ENCODE peak calls at places on chromosomes 7 and 10, in nine cellular contexts. One of them, this sample, is unnamed.
A peak's percentile ranks its signal among the peaks of the same experiment; 100 is the strongest.

GRCh38 chr7:18395868-18396267 is 99.7 kb upstream of the HDAC9 start:
- DNase-seq in amygdala: no peak
- DNase-seq in stimulated activated CD4-positive, alpha-beta T cell treated with anti-CD3 and anti-CD28 coated beads, TNF-alpha, amount 100 ng/mL, for 4 hours: no peak
- DNase-seq in choroid plexus epithelial cell: no peak
- DNase-seq in activated effector memory CD4-positive, alpha-beta T cell treated with Interleukin-2 at 50 U/mL for 16 hours: no peak
- DNase-seq in AG09319: no peak
- DNase-seq in non-pigmented ciliary epithelial cell: no peak
- DNase-seq in body of pancreas: no peak
- DNase-seq in astrocyte: no peak
- DNase-seq in this sample: no peak

GRCh38 chr7:49255061-49255460 is 330.7 kb downstream of the CDC14C start:
- DNase-seq in amygdala: no peak
- DNase-seq in body of pancreas: no peak
- DNase-seq in choroid plexus epithelial cell: no peak
- DNase-seq in non-pigmented ciliary epithelial cell: peak; percentile 2
- DNase-seq in activated effector memory CD4-positive, alpha-beta T cell treated with Interleukin-2 at 50 U/mL for 16 hours: no peak
- DNase-seq in AG09319: no peak
- DNase-seq in stimulated activated CD4-positive, alpha-beta T cell treated with anti-CD3 and anti-CD28 coated beads, TNF-alpha, amount 100 ng/mL, for 4 hours: no peak
- DNase-seq in astrocyte: peak; percentile 42
- DNase-seq in this sample: no peak

GRCh38 chr10:22320591-22321155 is at the start of gene BMI1:
- DNase-seq in body of pancreas: peak; percentile 83
- DNase-seq in stimulated activated CD4-positive, alpha-beta T cell treated with anti-CD3 and anti-CD28 coated beads, TNF-alpha, amount 100 ng/mL, for 4 hours: peak; percentile 61
- DNase-seq in astrocyte: peak; percentile 60
- DNase-seq in non-pigmented ciliary epithelial cell: no peak
- DNase-seq in activated effector memory CD4-positive, alpha-beta T cell treated with Interleukin-2 at 50 U/mL for 16 hours: peak; percentile 62
- DNase-seq in AG09319: no peak
- DNase-seq in amygdala: peak; percentile 77
- DNase-seq in choroid plexus epithelial cell: peak; percentile 77
- DNase-seq in this sample: peak; percentile 91

GRCh38 chr10:15627617-15628196 is 92.0 kb downstream of the ITGA8 start:
- DNase-seq in AG09319: no peak
- DNase-seq in stimulated activated CD4-positive, alpha-beta T cell treated with anti-CD3 and anti-CD28 coated beads, TNF-alpha, amount 100 ng/mL, for 4 hours: no peak
- DNase-seq in choroid plexus epithelial cell: no peak
- DNase-seq in astrocyte: peak; percentile 17
- DNase-seq in activated effector memory CD4-positive, alpha-beta T cell treated with Interleukin-2 at 50 U/mL for 16 hours: no peak
- DNase-seq in body of pancreas: no peak
- DNase-seq in amygdala: no peak
- DNase-seq in non-pigmented ciliary epithelial cell: no peak
- DNase-seq in this sample: no peak

GRCh38 chr10:76037531-76037930 is 606.1 kb downstream of the LRMDA start:
- DNase-seq in AG09319: no peak
- DNase-seq in amygdala: no peak
- DNase-seq in body of pancreas: no peak
- DNase-seq in non-pigmented ciliary epithelial cell: no peak
- DNase-seq in activated effector memory CD4-positive, alpha-beta T cell treated with Interleukin-2 at 50 U/mL for 16 hours: no peak
- DNase-seq in stimulated activated CD4-positive, alpha-beta T cell treated with anti-CD3 and anti-CD28 coated beads, TNF-alpha, amount 100 ng/mL, for 4 hours: no peak
- DNase-seq in choroid plexus epithelial cell: no peak
- DNase-seq in astrocyte: no peak
- DNase-seq in this sample: peak; percentile 9

GRCh38 chr7:102823715-102824114 is 74.9 kb downstream of the FAM185A start:
- DNase-seq in choroid plexus epithelial cell: no peak
- DNase-seq in amygdala: no peak
- DNase-seq in activated effector memory CD4-positive, alpha-beta T cell treated with Interleukin-2 at 50 U/mL for 16 hours: no peak
- DNase-seq in astrocyte: no peak
- DNase-seq in AG09319: no peak
- DNase-seq in non-pigmented ciliary epithelial cell: no peak
- DNase-seq in body of pancreas: no peak
- DNase-seq in stimulated activated CD4-positive, alpha-beta T cell treated with anti-CD3 and anti-CD28 coated beads, TNF-alpha, amount 100 ng/mL, for 4 hours: no peak
- DNase-seq in this sample: no peak

GRCh38 chr10:44995581-44995913 is 5.2 kb upstream of the ZNF22 start:
- DNase-seq in choroid plexus epithelial cell: no peak
- DNase-seq in stimulated activated CD4-positive, alpha-beta T cell treated with anti-CD3 and anti-CD28 coated beads, TNF-alpha, amount 100 ng/mL, for 4 hours: no peak
- DNase-seq in astrocyte: no peak
- DNase-seq in amygdala: no peak
- DNase-seq in AG09319: no peak
- DNase-seq in activated effector memory CD4-positive, alpha-beta T cell treated with Interleukin-2 at 50 U/mL for 16 hours: no peak
- DNase-seq in non-pigmented ciliary epithelial cell: no peak
- DNase-seq in body of pancreas: no peak
- DNase-seq in this sample: no peak

GRCh38 chr10:30115391-30116253 is 56.2 kb upstream of the JCAD start:
- DNase-seq in body of pancreas: no peak
- DNase-seq in astrocyte: peak; percentile 58
- DNase-seq in choroid plexus epithelial cell: peak; percentile 12
- DNase-seq in amygdala: no peak
- DNase-seq in stimulated activated CD4-positive, alpha-beta T cell treated with anti-CD3 and anti-CD28 coated beads, TNF-alpha, amount 100 ng/mL, for 4 hours: no peak
- DNase-seq in AG09319: no peak
- DNase-seq in non-pigmented ciliary epithelial cell: no peak
- DNase-seq in activated effector memory CD4-positive, alpha-beta T cell treated with Interleukin-2 at 50 U/mL for 16 hours: no peak
- DNase-seq in this sample: no peak

GRCh38 chr7:22810843-22811242 is 11.8 kb downstream of the TOMM7 start:
- DNase-seq in stimulated activated CD4-positive, alpha-beta T cell treated with anti-CD3 and anti-CD28 coated beads, TNF-alpha, amount 100 ng/mL, for 4 hours: no peak
- DNase-seq in body of pancreas: no peak
- DNase-seq in activated effector memory CD4-positive, alpha-beta T cell treated with Interleukin-2 at 50 U/mL for 16 hours: no peak
- DNase-seq in non-pigmented ciliary epithelial cell: no peak
- DNase-seq in astrocyte: no peak
- DNase-seq in AG09319: no peak
- DNase-seq in choroid plexus epithelial cell: no peak
- DNase-seq in amygdala: no peak
- DNase-seq in this sample: no peak

GRCh38 chr10:90458054-90458453 is 399.8 kb downstream of the HTR7 start:
- DNase-seq in amygdala: no peak
- DNase-seq in AG09319: no peak
- DNase-seq in activated effector memory CD4-positive, alpha-beta T cell treated with Interleukin-2 at 50 U/mL for 16 hours: no peak
- DNase-seq in astrocyte: no peak
- DNase-seq in body of pancreas: no peak
- DNase-seq in choroid plexus epithelial cell: no peak
- DNase-seq in stimulated activated CD4-positive, alpha-beta T cell treated with anti-CD3 and anti-CD28 coated beads, TNF-alpha, amount 100 ng/mL, for 4 hours: no peak
- DNase-seq in non-pigmented ciliary epithelial cell: no peak
- DNase-seq in this sample: no peak

GRCh38 chr7:110075450-110075849 is 1015.5 kb upstream of the LRRN3 start:
- DNase-seq in stimulated activated CD4-positive, alpha-beta T cell treated with anti-CD3 and anti-CD28 coated beads, TNF-alpha, amount 100 ng/mL, for 4 hours: no peak
- DNase-seq in non-pigmented ciliary epithelial cell: no peak
- DNase-seq in body of pancreas: no peak
- DNase-seq in AG09319: no peak
- DNase-seq in activated effector memory CD4-positive, alpha-beta T cell treated with Interleukin-2 at 50 U/mL for 16 hours: no peak
- DNase-seq in choroid plexus epithelial cell: no peak
- DNase-seq in astrocyte: no peak
- DNase-seq in amygdala: no peak
- DNase-seq in this sample: no peak

GRCh38 chr7:55343860-55344606 is 21.1 kb upstream of the LANCL2 start:
- DNase-seq in amygdala: no peak
- DNase-seq in activated effector memory CD4-positive, alpha-beta T cell treated with Interleukin-2 at 50 U/mL for 16 hours: no peak
- DNase-seq in astrocyte: no peak
- DNase-seq in choroid plexus epithelial cell: no peak
- DNase-seq in AG09319: no peak
- DNase-seq in non-pigmented ciliary epithelial cell: no peak
- DNase-seq in stimulated activated CD4-positive, alpha-beta T cell treated with anti-CD3 and anti-CD28 coated beads, TNF-alpha, amount 100 ng/mL, for 4 hours: no peak
- DNase-seq in body of pancreas: no peak
- DNase-seq in this sample: no peak

GRCh38 chr7:14446829-14447228 is 455.7 kb downstream of the DGKB start:
- DNase-seq in body of pancreas: no peak
- DNase-seq in stimulated activated CD4-positive, alpha-beta T cell treated with anti-CD3 and anti-CD28 coated beads, TNF-alpha, amount 100 ng/mL, for 4 hours: no peak
- DNase-seq in choroid plexus epithelial cell: no peak
- DNase-seq in activated effector memory CD4-positive, alpha-beta T cell treated with Interleukin-2 at 50 U/mL for 16 hours: no peak
- DNase-seq in amygdala: no peak
- DNase-seq in non-pigmented ciliary epithelial cell: no peak
- DNase-seq in astrocyte: no peak
- DNase-seq in AG09319: no peak
- DNase-seq in this sample: no peak

GRCh38 chr7:15199482-15199881 is 296.9 kb upstream of the DGKB start:
- DNase-seq in astrocyte: no peak
- DNase-seq in body of pancreas: no peak
- DNase-seq in choroid plexus epithelial cell: peak; percentile 58
- DNase-seq in amygdala: no peak
- DNase-seq in stimulated activated CD4-positive, alpha-beta T cell treated with anti-CD3 and anti-CD28 coated beads, TNF-alpha, amount 100 ng/mL, for 4 hours: no peak
- DNase-seq in non-pigmented ciliary epithelial cell: no peak
- DNase-seq in activated effector memory CD4-positive, alpha-beta T cell treated with Interleukin-2 at 50 U/mL for 16 hours: no peak
- DNase-seq in AG09319: no peak
- DNase-seq in this sample: peak; percentile 61

GRCh38 chr7:2663121-2663886 is 24.7 kb upstream of the AMZ1 start:
- DNase-seq in astrocyte: no peak
- DNase-seq in activated effector memory CD4-positive, alpha-beta T cell treated with Interleukin-2 at 50 U/mL for 16 hours: no peak
- DNase-seq in AG09319: no peak
- DNase-seq in choroid plexus epithelial cell: peak; percentile 18
- DNase-seq in amygdala: no peak
- DNase-seq in body of pancreas: no peak
- DNase-seq in non-pigmented ciliary epithelial cell: no peak
- DNase-seq in stimulated activated CD4-positive, alpha-beta T cell treated with anti-CD3 and anti-CD28 coated beads, TNF-alpha, amount 100 ng/mL, for 4 hours: no peak
- DNase-seq in this sample: no peak

GRCh38 chr10:71269301-71270288 is 49.5 kb upstream of the SLC29A3 start:
- DNase-seq in amygdala: no peak
- DNase-seq in non-pigmented ciliary epithelial cell: no peak
- DNase-seq in body of pancreas: no peak
- DNase-seq in AG09319: no peak
- DNase-seq in choroid plexus epithelial cell: peak; percentile 30
- DNase-seq in astrocyte: peak; percentile 45
- DNase-seq in activated effector memory CD4-positive, alpha-beta T cell treated with Interleukin-2 at 50 U/mL for 16 hours: no peak
- DNase-seq in stimulated activated CD4-positive, alpha-beta T cell treated with anti-CD3 and anti-CD28 coated beads, TNF-alpha, amount 100 ng/mL, for 4 hours: no peak
- DNase-seq in this sample: peak; percentile 29

GRCh38 chr7:15140431-15140830 is 237.9 kb upstream of the DGKB start:
- DNase-seq in amygdala: no peak
- DNase-seq in AG09319: no peak
- DNase-seq in body of pancreas: no peak
- DNase-seq in stimulated activated CD4-positive, alpha-beta T cell treated with anti-CD3 and anti-CD28 coated beads, TNF-alpha, amount 100 ng/mL, for 4 hours: no peak
- DNase-seq in activated effector memory CD4-positive, alpha-beta T cell treated with Interleukin-2 at 50 U/mL for 16 hours: no peak
- DNase-seq in non-pigmented ciliary epithelial cell: no peak
- DNase-seq in choroid plexus epithelial cell: no peak
- DNase-seq in astrocyte: no peak
- DNase-seq in this sample: no peak

GRCh38 chr10:5155951-5156350 is 29.0 kb downstream of the AKR1C8 start:
- DNase-seq in activated effector memory CD4-positive, alpha-beta T cell treated with Interleukin-2 at 50 U/mL for 16 hours: no peak
- DNase-seq in AG09319: no peak
- DNase-seq in astrocyte: no peak
- DNase-seq in non-pigmented ciliary epithelial cell: no peak
- DNase-seq in choroid plexus epithelial cell: no peak
- DNase-seq in stimulated activated CD4-positive, alpha-beta T cell treated with anti-CD3 and anti-CD28 coated beads, TNF-alpha, amount 100 ng/mL, for 4 hours: no peak
- DNase-seq in body of pancreas: no peak
- DNase-seq in amygdala: no peak
- DNase-seq in this sample: no peak

GRCh38 chr10:97134202-97134601 is 51.6 kb downstream of the SLIT1 start:
- DNase-seq in choroid plexus epithelial cell: no peak
- DNase-seq in stimulated activated CD4-positive, alpha-beta T cell treated with anti-CD3 and anti-CD28 coated beads, TNF-alpha, amount 100 ng/mL, for 4 hours: no peak
- DNase-seq in body of pancreas: no peak
- DNase-seq in activated effector memory CD4-positive, alpha-beta T cell treated with Interleukin-2 at 50 U/mL for 16 hours: no peak
- DNase-seq in AG09319: no peak
- DNase-seq in astrocyte: no peak
- DNase-seq in amygdala: no peak
- DNase-seq in non-pigmented ciliary epithelial cell: no peak
- DNase-seq in this sample: no peak

GRCh38 chr10:113305871-113306270 is 247.0 kb upstream of the HABP2 start:
- DNase-seq in AG09319: no peak
- DNase-seq in choroid plexus epithelial cell: peak; percentile 62
- DNase-seq in non-pigmented ciliary epithelial cell: no peak
- DNase-seq in stimulated activated CD4-positive, alpha-beta T cell treated with anti-CD3 and anti-CD28 coated beads, TNF-alpha, amount 100 ng/mL, for 4 hours: no peak
- DNase-seq in activated effector memory CD4-positive, alpha-beta T cell treated with Interleukin-2 at 50 U/mL for 16 hours: no peak
- DNase-seq in amygdala: no peak
- DNase-seq in body of pancreas: no peak
- DNase-seq in astrocyte: peak; percentile 85
- DNase-seq in this sample: peak; percentile 20

GRCh38 chr7:81482600-81483186 is 287.2 kb downstream of the HGF start:
- DNase-seq in astrocyte: peak; percentile 17
- DNase-seq in stimulated activated CD4-positive, alpha-beta T cell treated with anti-CD3 and anti-CD28 coated beads, TNF-alpha, amount 100 ng/mL, for 4 hours: no peak
- DNase-seq in amygdala: no peak
- DNase-seq in non-pigmented ciliary epithelial cell: no peak
- DNase-seq in body of pancreas: no peak
- DNase-seq in AG09319: no peak
- DNase-seq in choroid plexus epithelial cell: peak; percentile 64
- DNase-seq in activated effector memory CD4-positive, alpha-beta T cell treated with Interleukin-2 at 50 U/mL for 16 hours: no peak
- DNase-seq in this sample: peak; percentile 65

GRCh38 chr10:3126741-3127342 is 45.7 kb downstream of the PITRM1 start:
- DNase-seq in body of pancreas: peak; percentile 67
- DNase-seq in non-pigmented ciliary epithelial cell: no peak
- DNase-seq in stimulated activated CD4-positive, alpha-beta T cell treated with anti-CD3 and anti-CD28 coated beads, TNF-alpha, amount 100 ng/mL, for 4 hours: no peak
- DNase-seq in AG09319: no peak
- DNase-seq in astrocyte: no peak
- DNase-seq in choroid plexus epithelial cell: peak; percentile 16
- DNase-seq in amygdala: no peak
- DNase-seq in activated effector memory CD4-positive, alpha-beta T cell treated with Interleukin-2 at 50 U/mL for 16 hours: no peak
- DNase-seq in this sample: peak; percentile 2

GRCh38 chr10:13971586-13972475 is 358.9 kb downstream of the FRMD4A start:
- DNase-seq in activated effector memory CD4-positive, alpha-beta T cell treated with Interleukin-2 at 50 U/mL for 16 hours: no peak
- DNase-seq in AG09319: no peak
- DNase-seq in stimulated activated CD4-positive, alpha-beta T cell treated with anti-CD3 and anti-CD28 coated beads, TNF-alpha, amount 100 ng/mL, for 4 hours: no peak
- DNase-seq in choroid plexus epithelial cell: peak; percentile 30
- DNase-seq in non-pigmented ciliary epithelial cell: no peak
- DNase-seq in amygdala: no peak
- DNase-seq in body of pancreas: no peak
- DNase-seq in astrocyte: peak; percentile 94
- DNase-seq in this sample: peak; percentile 38

GRCh38 chr7:141550694-141551079 is 523 bp upstream of the AGK start:
- DNase-seq in AG09319: no peak
- DNase-seq in body of pancreas: peak; percentile 17
- DNase-seq in choroid plexus epithelial cell: no peak
- DNase-seq in stimulated activated CD4-positive, alpha-beta T cell treated with anti-CD3 and anti-CD28 coated beads, TNF-alpha, amount 100 ng/mL, for 4 hours: no peak
- DNase-seq in activated effector memory CD4-positive, alpha-beta T cell treated with Interleukin-2 at 50 U/mL for 16 hours: no peak
- DNase-seq in amygdala: peak; percentile 11
- DNase-seq in non-pigmented ciliary epithelial cell: no peak
- DNase-seq in astrocyte: no peak
- DNase-seq in this sample: no peak

GRCh38 chr7:32126843-32127242 is 56.6 kb upstream of the PDE1C start:
- DNase-seq in stimulated activated CD4-positive, alpha-beta T cell treated with anti-CD3 and anti-CD28 coated beads, TNF-alpha, amount 100 ng/mL, for 4 hours: no peak
- DNase-seq in astrocyte: no peak
- DNase-seq in AG09319: no peak
- DNase-seq in amygdala: no peak
- DNase-seq in activated effector memory CD4-positive, alpha-beta T cell treated with Interleukin-2 at 50 U/mL for 16 hours: no peak
- DNase-seq in body of pancreas: no peak
- DNase-seq in non-pigmented ciliary epithelial cell: no peak
- DNase-seq in choroid plexus epithelial cell: no peak
- DNase-seq in this sample: no peak

GRCh38 chr7:33836797-33837355 is 68.5 kb upstream of the BMPER start:
- DNase-seq in non-pigmented ciliary epithelial cell: no peak
- DNase-seq in choroid plexus epithelial cell: no peak
- DNase-seq in amygdala: no peak
- DNase-seq in stimulated activated CD4-positive, alpha-beta T cell treated with anti-CD3 and anti-CD28 coated beads, TNF-alpha, amount 100 ng/mL, for 4 hours: no peak
- DNase-seq in astrocyte: no peak
- DNase-seq in activated effector memory CD4-positive, alpha-beta T cell treated with Interleukin-2 at 50 U/mL for 16 hours: no peak
- DNase-seq in AG09319: no peak
- DNase-seq in body of pancreas: no peak
- DNase-seq in this sample: no peak

GRCh38 chr10:125377368-125377767 is 217.0 kb upstream of the CTBP2 start:
- DNase-seq in choroid plexus epithelial cell: peak; percentile 5
- DNase-seq in activated effector memory CD4-positive, alpha-beta T cell treated with Interleukin-2 at 50 U/mL for 16 hours: no peak
- DNase-seq in amygdala: no peak
- DNase-seq in AG09319: no peak
- DNase-seq in non-pigmented ciliary epithelial cell: no peak
- DNase-seq in body of pancreas: no peak
- DNase-seq in stimulated activated CD4-positive, alpha-beta T cell treated with anti-CD3 and anti-CD28 coated beads, TNF-alpha, amount 100 ng/mL, for 4 hours: no peak
- DNase-seq in astrocyte: no peak
- DNase-seq in this sample: no peak

GRCh38 chr10:91891285-91892001 is 17.8 kb downstream of the FGFBP3 start:
- DNase-seq in non-pigmented ciliary epithelial cell: no peak
- DNase-seq in stimulated activated CD4-positive, alpha-beta T cell treated with anti-CD3 and anti-CD28 coated beads, TNF-alpha, amount 100 ng/mL, for 4 hours: no peak
- DNase-seq in astrocyte: peak; percentile 25
- DNase-seq in amygdala: no peak
- DNase-seq in choroid plexus epithelial cell: peak; percentile 88
- DNase-seq in AG09319: no peak
- DNase-seq in activated effector memory CD4-positive, alpha-beta T cell treated with Interleukin-2 at 50 U/mL for 16 hours: no peak
- DNase-seq in body of pancreas: no peak
- DNase-seq in this sample: peak; percentile 16

GRCh38 chr10:30438016-30438850 is 4.2 kb downstream of the MAP3K8 start:
- DNase-seq in non-pigmented ciliary epithelial cell: no peak
- DNase-seq in body of pancreas: no peak
- DNase-seq in amygdala: no peak
- DNase-seq in activated effector memory CD4-positive, alpha-beta T cell treated with Interleukin-2 at 50 U/mL for 16 hours: no peak
- DNase-seq in AG09319: no peak
- DNase-seq in stimulated activated CD4-positive, alpha-beta T cell treated with anti-CD3 and anti-CD28 coated beads, TNF-alpha, amount 100 ng/mL, for 4 hours: no peak
- DNase-seq in astrocyte: peak; percentile 44
- DNase-seq in choroid plexus epithelial cell: peak; percentile 54
- DNase-seq in this sample: peak; percentile 35

GRCh38 chr7:9030131-9030530 is 596.7 kb downstream of the NXPH1 start:
- DNase-seq in astrocyte: no peak
- DNase-seq in AG09319: no peak
- DNase-seq in body of pancreas: no peak
- DNase-seq in stimulated activated CD4-positive, alpha-beta T cell treated with anti-CD3 and anti-CD28 coated beads, TNF-alpha, amount 100 ng/mL, for 4 hours: no peak
- DNase-seq in amygdala: no peak
- DNase-seq in activated effector memory CD4-positive, alpha-beta T cell treated with Interleukin-2 at 50 U/mL for 16 hours: no peak
- DNase-seq in choroid plexus epithelial cell: no peak
- DNase-seq in non-pigmented ciliary epithelial cell: no peak
- DNase-seq in this sample: no peak

GRCh38 chr10:130065251-130065650 is 45.4 kb downstream of the C10orf143 start:
- DNase-seq in stimulated activated CD4-positive, alpha-beta T cell treated with anti-CD3 and anti-CD28 coated beads, TNF-alpha, amount 100 ng/mL, for 4 hours: no peak
- DNase-seq in amygdala: no peak
- DNase-seq in AG09319: no peak
- DNase-seq in non-pigmented ciliary epithelial cell: no peak
- DNase-seq in body of pancreas: no peak
- DNase-seq in astrocyte: no peak
- DNase-seq in choroid plexus epithelial cell: no peak
- DNase-seq in activated effector memory CD4-positive, alpha-beta T cell treated with Interleukin-2 at 50 U/mL for 16 hours: no peak
- DNase-seq in this sample: no peak

This sample was measured in adipocyte.